ENCODE peak calls at places on chromosomes 4 and X, in six cellular contexts. C is activated CD8-positive, alpha-beta T cell treated with anti-CD3 and anti-CD28 coated beads, Interleukin-2, amount 10 ng/mL, durations not matched to agents 7 days and 5 days; G is stimulated activated naive B cell treated with anti-CD40 and anti-IgM and Interleukin-4, amounts not matched to agents 10 μg/mL and 1 μg/mL and 100 μg/mL, for 72 hours; S is heart left ventricle; X is WTC11; F is mucosa of gallbladder. Q is an unnamed sample.

GRCh38 chr4:141041021-141041476 is 92.2 kb downstream of the RNF150 start:
- DNase-seq in C (no peak), G (no peak), S (no peak), X (no peak), F (no peak), Q (no peak)

GRCh38 chrX:123219916-123220315 is 35.8 kb downstream of the GRIA3 start:
- DNase-seq in C (no peak), G (no peak), S (peak), X (no peak), F (no peak), Q (peak)

GRCh38 chr4:76457885-76458284 is 22.9 kb downstream of the SHROOM3 start:
- DNase-seq in C (no peak), G (no peak), S (no peak), X (no peak), F (no peak), Q (no peak)

GRCh38 chrX:9842541-9842940 is 56.3 kb downstream of the SHROOM2 start:
- DNase-seq in C (no peak), G (no peak), S (no peak), X (peak), F (no peak), Q (peak)

GRCh38 chr4:150242820-150243458 is 164.7 kb downstream of the DCLK2 start:
- DNase-seq in C (no peak), G (no peak), S (no peak), X (peak), F (no peak), Q (peak)

GRCh38 chr4:106993846-106994245 is 42.3 kb downstream of the DKK2 start:
- DNase-seq in C (no peak), G (no peak), S (no peak), X (no peak), F (no peak), Q (no peak)

GRCh38 chr4:140243345-140243753 is 89.4 kb upstream of the MAML3 start:
- DNase-seq in C (peak), G (peak), S (no peak), X (no peak), F (no peak), Q (no peak)

GRCh38 chr4:106266201-106266600 is 49.8 kb downstream of the TBCK start:
- DNase-seq in C (no peak), G (no peak), S (no peak), X (no peak), F (no peak), Q (peak)

GRCh38 chrX:103628386-103629290 is at the start of gene TCEAL1:
- DNase-seq in C (peak), G (no peak), S (peak), X (peak), F (peak), Q (peak)

GRCh38 chr4:103482893-103483292 is 236.9 kb downstream of the TACR3 start:
- DNase-seq in C (no peak), G (no peak), S (no peak), X (no peak), F (no peak), Q (no peak)

GRCh38 chr4:140296871-140297570 is 76.4 kb upstream of the SCOC start:
- DNase-seq in C (no peak), G (no peak), S (no peak), X (no peak), F (peak), Q (peak)

GRCh38 chr4:52552778-52553177 is 106.3 kb downstream of the USP46 start:
- DNase-seq in C (no peak), G (no peak), S (no peak), X (no peak), F (no peak), Q (no peak)

GRCh38 chrX:103782640-103783039 is 6.0 kb downstream of the PLP1 start:
- DNase-seq in C (no peak), G (no peak), S (no peak), X (no peak), F (no peak), Q (no peak)

GRCh38 chrX:43741843-43742573 is 85.9 kb downstream of the MAOA start:
- DNase-seq in C (no peak), G (no peak), S (peak), X (no peak), F (no peak), Q (no peak)

GRCh38 chr4:17336069-17336468 is 175.8 kb downstream of the QDPR start:
- DNase-seq in C (no peak), G (no peak), S (no peak), X (no peak), F (no peak), Q (no peak)

GRCh38 chrX:112614640-112615039 is 65.1 kb downstream of the LHFPL1 start:
- DNase-seq in C (no peak), G (no peak), S (no peak), X (peak), F (no peak), Q (peak)

GRCh38 chrX:71210829-71211228 is 12.2 kb upstream of the GJB1 start:
- DNase-seq in C (no peak), G (no peak), S (no peak), X (no peak), F (no peak), Q (no peak)

GRCh38 chr4:38672247-38673071 is 8.5 kb downstream of the KLF3 start:
- DNase-seq in C (no peak), G (no peak), S (no peak), X (no peak), F (no peak), Q (no peak)

GRCh38 chr4:66357316-66357715 is 687.0 kb upstream of the EPHA5 start:
- DNase-seq in C (no peak), G (no peak), S (no peak), X (no peak), F (no peak), Q (no peak)

GRCh38 chr4:185904381-185904780 is 92.4 kb upstream of the SORBS2 start:
- DNase-seq in C (no peak), G (no peak), S (no peak), X (no peak), F (no peak), Q (no peak)

GRCh38 chr4:173509031-173510001 is 20.7 kb downstream of the HAND2 start:
- DNase-seq in C (no peak), G (no peak), S (peak), X (no peak), F (no peak), Q (peak)

GRCh38 chrX:130120746-130121504 is 10.6 kb upstream of the ELF4 start:
- DNase-seq in C (peak), G (peak), S (peak), X (peak), F (peak), Q (peak)

GRCh38 chrX:12770440-12770839 is 20.8 kb upstream of the PRPS2 start:
- DNase-seq in C (no peak), G (no peak), S (no peak), X (no peak), F (no peak), Q (no peak)

GRCh38 chrX:104564921-104565703 is 887 bp upstream of the IL1RAPL2 start:
- DNase-seq in C (no peak), G (no peak), S (no peak), X (no peak), F (no peak), Q (no peak)

GRCh38 chrX:47643926-47644325 is 6.4 kb downstream of the ELK1 start:
- DNase-seq in C (no peak), G (no peak), S (no peak), X (no peak), F (no peak), Q (no peak)

GRCh38 chrX:77979870-77980269 is 10.4 kb upstream of the PGAM4 start:
- DNase-seq in C (no peak), G (no peak), S (no peak), X (no peak), F (no peak), Q (no peak)

GRCh38 chr4:149291463-149291862 is 524.2 kb downstream of the IQCM start:
- DNase-seq in C (no peak), G (no peak), S (peak), X (no peak), F (peak), Q (no peak)

GRCh38 chrX:30865020-30865419 is 24.0 kb downstream of the TAB3 start:
- DNase-seq in C (peak), G (no peak), S (no peak), X (peak), F (no peak), Q (peak)

GRCh38 chr4:126906466-126906865 is 726.3 kb upstream of the INTU start:
- DNase-seq in C (no peak), G (no peak), S (no peak), X (peak), F (no peak), Q (no peak)

GRCh38 chrX:76915836-76916235 is 488.3 kb downstream of the MAGEE1 start:
- DNase-seq in C (no peak), G (no peak), S (no peak), X (no peak), F (no peak), Q (no peak)

GRCh38 chrX:129445436-129445835 is 77.9 kb downstream of the SMARCA1 start:
- DNase-seq in C (no peak), G (no peak), S (no peak), X (no peak), F (no peak), Q (no peak)

GRCh38 chr4:38873290-38873949 is 5.8 kb downstream of the FAM114A1 start:
- DNase-seq in C (no peak), G (no peak), S (no peak), X (no peak), F (no peak), Q (no peak)

GRCh38 chrX:130055103-130055502 is 55.2 kb downstream of the ELF4 start:
- DNase-seq in C (no peak), G (no peak), S (no peak), X (no peak), F (no peak), Q (no peak)

GRCh38 chr4:183633476-183634058 is 25.4 kb downstream of the RWDD4 start:
- DNase-seq in C (no peak), G (no peak), S (no peak), X (no peak), F (no peak), Q (no peak)

Q was measured in iPS-NIHi11.